ENCODE peak calls at places on chromosomes 16 and 17, in four cellular contexts. Z is H1, N is GM12878, R is HepG2. X is an unnamed sample.

GRCh38 chr16:55113195-55113594 is 182.5 kb downstream of the IRX5 start:
- DNase-seq in Z (no peak), N (no peak), R (no peak), X (no peak)

GRCh38 chr17:14048169-14048568 is 21.1 kb upstream of the COX10 start:
- DNase-seq in Z (no peak), N (no peak), R (no peak), X (no peak)

GRCh38 chr16:84502581-84502980 is 1.9 kb downstream of the MEAK7 start:
- DNase-seq in Z (no peak), N (no peak), R (no peak), X (no peak)

GRCh38 chr16:22189473-22190168 is 16.5 kb upstream of the EEF2K start:
- DNase-seq in Z (no peak), N (no peak), R (no peak), X (no peak)

GRCh38 chr17:71869293-71869692 is 251.5 kb upstream of the SOX9 start:
- DNase-seq in Z (no peak), N (no peak), R (no peak), X (no peak)

GRCh38 chr17:70808596-70808995 is 639.3 kb downstream of the KCNJ2 start:
- DNase-seq in Z (no peak), N (no peak), R (no peak), X (no peak)

GRCh38 chr17:28908640-28909098 is 5.8 kb upstream of the DHRS13 start:
- DNase-seq in Z (no peak), N (no peak), R (peak), X (no peak)

GRCh38 chr17:72362466-72363335 is 241.9 kb downstream of the SOX9 start:
- DNase-seq in Z (no peak), N (no peak), R (peak), X (no peak)

GRCh38 chr16:54061454-54061853 is 225.1 kb downstream of the IRX3 start:
- DNase-seq in Z (no peak), N (no peak), R (no peak), X (no peak)

GRCh38 chr16:86597880-86598606 is 19.7 kb downstream of the FOXL1 start:
- DNase-seq in Z (no peak), N (no peak), R (no peak), X (no peak)

GRCh38 chr17:82807101-82807500 is 32.7 kb downstream of the ZNF750 start:
- DNase-seq in Z (no peak), N (no peak), R (no peak), X (no peak)

GRCh38 chr17:45372325-45372869 is 55.6 kb upstream of the MAP3K14 start:
- DNase-seq in Z (no peak), N (no peak), R (no peak), X (no peak)

DNA sequence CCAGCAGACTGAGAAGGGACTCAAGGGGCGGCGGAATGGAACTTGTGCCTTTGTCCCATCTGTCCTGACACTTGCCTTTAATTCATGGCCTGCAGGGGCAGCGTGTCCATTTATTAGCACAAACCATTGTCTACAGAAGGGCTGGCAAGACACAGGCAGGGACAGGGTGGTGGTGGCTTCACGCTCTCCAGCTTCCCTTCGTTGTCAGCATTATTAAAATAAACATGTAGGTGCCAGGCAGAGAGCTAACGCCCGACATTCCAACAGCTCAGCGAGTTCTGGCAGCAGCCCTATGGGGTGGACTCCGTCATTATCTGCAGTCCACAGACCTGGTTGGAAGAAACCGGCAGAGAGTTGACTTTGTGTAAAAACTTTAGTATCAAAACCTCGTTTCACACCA is 16.3 kb downstream of the DNAI2 start:
- DNase-seq in Z (no peak), N (no peak), R (no peak), X (no peak)
- TF ChIP-seq ZNF274 in Z (no peak), N (no peak), R (no peak), X (no peak)

DNA sequence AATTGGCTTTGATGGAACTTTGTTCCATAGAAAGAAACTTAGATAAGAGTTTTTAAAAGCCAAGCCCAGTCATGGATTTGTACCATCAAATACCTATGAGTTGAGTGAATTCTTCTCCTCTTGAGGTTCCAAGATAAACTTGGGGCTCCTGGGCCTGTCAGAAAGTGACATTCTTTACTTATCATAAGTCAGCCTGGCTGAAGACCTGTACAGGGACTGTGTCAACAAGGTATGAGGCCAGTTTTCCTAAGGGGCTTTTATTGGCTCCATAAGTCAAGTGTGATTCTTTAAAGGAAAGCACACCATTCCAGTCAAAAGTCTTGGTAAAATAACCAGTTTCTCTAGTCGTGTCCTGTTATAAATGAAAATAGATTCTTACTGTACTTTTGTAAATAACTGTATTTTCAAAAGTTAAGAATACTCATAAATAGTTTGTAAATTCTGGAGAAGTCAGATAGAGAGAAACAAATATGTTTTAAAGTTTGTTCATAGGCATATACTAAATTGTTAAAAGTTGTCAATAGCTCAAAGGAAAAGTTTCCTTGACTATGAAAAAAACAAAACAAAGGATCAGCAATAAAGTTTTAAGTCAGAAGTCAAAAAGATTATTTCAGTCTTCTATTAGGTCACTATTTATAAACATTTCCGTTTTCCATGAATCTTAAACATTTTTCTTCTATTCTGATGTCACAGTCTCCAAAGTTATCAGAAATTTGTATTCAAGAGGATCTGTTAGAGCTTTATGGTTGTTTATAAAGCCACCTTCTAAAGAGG is 22.5 kb upstream of the MYO1D start:
- DNase-seq in Z (no peak), N (no peak), R (no peak), X (no peak)
- TF ChIP-seq SUZ12 in Z (no peak), N (no peak), R (no peak), X (no peak)

GRCh38 chr17:76428511-76428910 is 24.4 kb downstream of the UBE2O start:
- DNase-seq in Z (no peak), N (no peak), R (no peak), X (no peak)
- H3K9ac ChIP-seq in Z (no peak), N (no peak), R (no peak), X (no peak)

DNA sequence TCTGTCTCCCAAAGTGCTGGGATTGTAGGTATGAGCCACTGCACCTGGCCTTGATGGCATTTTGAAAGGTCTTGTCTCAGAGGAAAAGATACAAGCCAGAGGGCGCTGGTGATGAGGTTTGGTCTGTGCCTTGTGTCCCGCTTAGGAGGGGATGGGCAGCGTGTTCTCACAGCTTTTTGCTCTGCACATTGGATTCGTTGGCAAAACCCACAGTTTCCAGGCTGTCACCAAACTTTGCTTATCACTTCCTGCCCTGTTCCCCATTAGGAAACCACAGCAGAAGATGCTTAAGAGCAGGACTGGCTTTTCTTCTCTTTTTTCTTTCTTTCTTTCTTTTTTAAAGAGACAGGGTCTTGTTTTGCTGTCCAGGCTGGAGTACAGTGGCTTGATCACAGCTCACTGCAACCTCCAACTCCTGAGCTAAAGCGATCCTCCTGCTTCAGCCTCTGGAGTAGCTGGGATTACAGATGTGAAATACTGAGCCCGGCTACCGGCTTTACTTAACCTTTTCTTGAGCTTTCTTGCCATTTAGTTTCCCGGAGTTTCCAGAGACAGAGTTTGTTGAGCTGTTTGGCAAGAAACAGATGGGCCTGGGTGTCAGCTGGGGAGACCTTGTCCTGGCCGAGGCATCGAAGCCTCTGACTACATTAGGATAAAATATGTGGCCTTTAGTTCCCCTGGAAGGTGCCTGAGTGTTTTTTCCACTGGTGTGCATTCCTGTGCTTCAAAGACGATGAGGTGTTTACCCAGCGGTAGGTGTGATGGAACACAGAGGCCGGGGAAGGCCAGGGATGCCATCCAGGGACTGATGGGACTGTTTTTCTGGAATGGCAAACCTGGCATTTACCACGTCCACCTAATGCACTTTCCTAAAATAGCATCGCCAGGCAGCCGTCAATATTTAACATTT is 112.9 kb downstream of the ABCC1 start:
- DNase-seq in Z (no peak), N (no peak), R (no peak), X (no peak)
- TF ChIP-seq ZNF274 in Z (no peak), N (no peak), R (no peak), X (no peak)

GRCh38 chr16:30127994-30128393 is 5.0 kb upstream of the MAPK3 start:
- DNase-seq in Z (no peak), N (no peak), R (no peak), X (no peak)

GRCh38 chr16:30137897-30138296 is 14.9 kb upstream of the MAPK3 start:
- DNase-seq in Z (no peak), N (no peak), R (no peak), X (no peak)

GRCh38 chr16:30132591-30132990 is 9.6 kb upstream of the MAPK3 start:
- DNase-seq in Z (no peak), N (no peak), R (no peak), X (no peak)

GRCh38 chr16:30136971-30137601 is 14.1 kb upstream of the MAPK3 start:
- DNase-seq in Z (no peak), N (no peak), R (no peak), X (no peak)

GRCh38 chr16:30131869-30132475 is 9.0 kb upstream of the MAPK3 start:
- DNase-seq in Z (no peak), N (no peak), R (no peak), X (no peak)
- TF ChIP-seq SUZ12 in Z (no peak), N (no peak), R (no peak), X (no peak)

DNA sequence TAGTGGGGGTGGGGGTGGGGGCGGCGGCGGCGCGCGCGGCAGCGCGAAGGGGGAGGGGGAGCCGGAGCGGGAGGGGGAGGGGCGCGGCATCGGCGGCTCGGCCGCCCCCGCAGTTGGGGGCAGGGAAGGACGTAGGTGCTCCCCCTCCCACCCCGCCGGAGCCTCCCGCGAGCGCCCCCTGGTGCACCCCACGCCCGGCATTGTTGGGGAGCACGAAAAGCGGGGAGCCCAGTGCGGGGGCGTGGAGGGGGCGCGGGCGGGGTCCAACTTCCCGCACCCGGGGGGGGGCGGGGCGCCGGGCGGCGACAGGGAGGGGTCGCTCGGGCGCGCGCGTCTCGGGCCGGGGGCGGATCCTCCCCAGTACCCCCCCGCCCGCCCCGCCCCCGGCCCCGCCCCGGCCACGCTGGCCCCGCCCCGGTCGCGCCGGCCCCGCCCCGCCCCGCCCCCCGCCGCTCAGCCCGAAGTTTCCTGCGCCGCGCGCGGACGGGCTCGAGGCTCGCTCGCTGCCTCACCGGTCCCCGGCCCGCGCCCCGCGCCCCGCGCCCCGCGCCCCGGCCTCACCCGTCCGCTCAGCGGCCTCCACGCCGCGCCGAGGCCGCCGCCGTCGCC is at the start of gene CACNA1H:
- DNase-seq in Z (no peak), N (no peak), R (no peak), X (no peak)
- H3K9ac ChIP-seq in Z (no peak), N (no peak), R (no peak), X (peak)

DNA sequence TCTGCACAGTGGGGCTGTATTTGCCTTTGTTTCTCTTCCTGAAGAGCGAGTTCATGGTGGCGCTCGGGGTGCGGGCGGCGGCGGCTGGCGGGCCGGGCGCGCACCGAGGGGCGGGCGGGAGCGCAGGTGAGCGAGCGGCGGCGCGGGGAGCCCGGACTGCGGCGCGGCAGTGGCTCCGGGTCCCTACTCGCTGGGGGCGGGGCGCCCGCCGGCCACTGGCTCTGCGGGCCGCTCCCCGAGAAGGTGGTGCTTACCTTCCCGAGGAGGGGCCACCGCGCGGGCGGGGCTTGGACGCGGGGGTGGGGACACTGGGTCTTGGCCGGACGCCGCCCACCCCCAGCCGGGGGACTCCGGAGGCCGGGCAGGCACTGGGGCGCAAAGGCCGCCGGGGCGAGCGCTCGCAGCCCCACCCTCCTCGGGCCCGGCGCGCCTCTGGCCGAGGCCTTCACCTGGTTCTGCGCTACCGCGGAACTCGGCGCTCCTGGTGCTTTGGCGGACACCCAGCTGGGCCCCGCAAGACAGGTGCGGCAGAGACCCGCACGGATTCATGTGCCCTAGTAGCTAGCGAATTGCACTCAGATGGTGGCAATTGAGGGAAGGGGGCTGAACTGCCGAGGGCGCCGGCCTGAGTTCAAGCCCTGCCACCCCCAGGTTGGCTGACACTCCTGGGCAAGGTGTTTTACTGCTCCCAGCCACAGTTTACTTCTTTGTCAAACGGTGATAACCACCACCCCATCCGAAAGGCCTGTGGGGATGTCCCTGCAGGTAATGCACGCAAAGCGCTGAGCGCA is at the start of gene PPL:
- DNase-seq in Z (no peak), N (no peak), R (peak), X (peak)
- TF ChIP-seq ZNF274 in Z (no peak), N (no peak), R (peak), X (no peak)

DNA sequence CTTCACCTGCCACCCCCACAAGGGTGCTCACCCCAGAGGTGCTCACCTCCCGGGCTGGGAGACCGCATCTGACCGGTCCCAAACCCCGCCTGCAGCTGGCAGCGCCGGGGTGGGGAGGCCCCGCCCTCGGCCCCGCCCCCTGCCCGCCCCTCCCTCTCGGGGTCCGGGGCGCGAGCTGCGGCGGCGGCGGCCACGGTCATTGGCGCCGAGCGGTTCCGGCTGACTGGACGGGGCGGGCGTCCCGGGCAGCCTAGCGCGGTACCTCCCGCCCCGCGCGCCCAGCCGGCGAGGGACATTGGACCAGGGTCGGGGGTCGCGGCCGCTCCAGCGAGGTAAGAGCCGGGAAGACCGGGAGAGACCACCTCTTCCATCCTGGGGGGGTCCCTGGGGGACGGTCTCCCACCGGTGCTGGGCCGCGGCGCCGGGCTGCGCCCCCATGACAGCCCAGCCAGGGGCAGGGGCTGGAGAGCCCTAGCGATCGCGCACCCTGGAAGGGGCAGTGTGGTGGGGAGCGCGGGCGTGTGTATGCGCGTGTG is at the start of gene CACNG5:
- DNase-seq in Z (no peak), N (no peak), R (no peak), X (no peak)
- TF ChIP-seq SUZ12 in Z (no peak), N (no peak), R (no peak), X (no peak)

GRCh38 chr17:27888072-27888471 is 5.1 kb downstream of the LYRM9 start:
- DNase-seq in Z (no peak), N (no peak), R (no peak), X (no peak)

GRCh38 chr17:27878776-27879562 is 14.2 kb downstream of the LYRM9 start:
- DNase-seq in Z (no peak), N (no peak), R (no peak), X (no peak)

GRCh38 chr17:27879987-27880608 is 13.1 kb downstream of the LYRM9 start:
- DNase-seq in Z (peak), N (peak), R (peak), X (peak)

GRCh38 chr17:27882162-27882840 is 10.9 kb downstream of the LYRM9 start:
- DNase-seq in Z (no peak), N (no peak), R (no peak), X (no peak)
- H3K9ac ChIP-seq in Z (no peak), N (no peak), R (no peak), X (no peak)

DNA sequence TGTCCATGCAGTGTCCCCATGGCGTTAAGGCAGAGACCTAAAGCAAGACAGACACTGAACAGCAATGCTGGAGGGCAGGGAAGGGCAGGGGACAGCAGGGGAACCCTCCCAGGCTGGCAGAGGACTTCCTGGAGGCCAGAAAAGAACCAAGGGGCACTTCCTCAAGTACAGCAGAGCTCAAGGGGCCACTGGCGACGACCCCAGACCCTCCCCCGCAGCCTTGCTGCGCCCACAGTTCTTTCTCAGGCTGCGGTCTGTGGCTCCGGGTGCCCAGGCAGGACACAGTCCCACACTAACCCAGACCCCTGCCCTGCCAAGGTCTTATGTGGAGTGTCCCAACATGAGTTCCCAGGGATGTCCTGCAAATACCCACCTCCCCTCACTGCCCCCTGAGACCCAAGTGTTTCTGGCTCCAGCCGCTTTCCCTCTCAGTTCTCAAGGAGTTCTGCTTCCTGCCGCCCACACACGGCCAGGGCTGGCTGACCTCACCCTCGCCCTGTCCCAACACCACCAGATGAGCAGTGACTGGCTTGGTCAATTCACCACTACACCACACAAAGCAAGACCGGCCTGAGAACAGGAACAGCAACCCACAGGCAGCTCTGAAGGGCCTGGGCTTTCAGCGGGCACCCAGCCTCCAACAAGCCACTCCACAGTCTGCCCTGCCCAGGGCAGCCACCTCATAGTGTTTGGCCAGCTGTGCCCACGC is 4.1 kb downstream of the CLCN7 start:
- DNase-seq in Z (no peak), N (no peak), R (no peak), X (no peak)
- TF ChIP-seq ZNF274 in Z (no peak), N (no peak), R (no peak), X (no peak)